ENCODE peak calls at places on chromosomes 11 and 22, in nine cellular contexts. R is kidney epithelial cell, B is GM23338, D is fibroblast of villous mesenchyme, G is Calu3, V is RWPE1, A is PC-3, Z is choroid plexus epithelial cell, Y is tibial artery. F is an unnamed sample.

GRCh38 chr22:48563966-48564330 is 1263.7 kb downstream of the BRD1 start:
- DNase-seq in Y (no peak), A (no peak), Z (no peak), R (no peak), D (no peak), B (no peak), V (no peak), G (no peak), F (no peak)

GRCh38 chr11:82750643-82751139 is 17.0 kb upstream of the FAM181B start:
- DNase-seq in V (no peak), B (peak; percentile 35), Y (no peak), R (peak; percentile 14), G (no peak), D (no peak), Z (no peak), A (no peak), F (peak; percentile 64)

GRCh38 chr11:17760102-17761029 is 25.8 kb downstream of the KCNC1 start:
- DNase-seq in D (peak; percentile 41), V (peak; percentile 31), Z (peak; percentile 65), G (peak; percentile 70), R (no peak), Y (no peak), A (peak; percentile 64), B (peak; percentile 92), F (peak; percentile 39)

GRCh38 chr11:33634291-33634834 is 66.3 kb downstream of the C11orf91 start:
- DNase-seq in G (no peak), V (peak; percentile 59), B (no peak), R (peak; percentile 32), A (peak; percentile 88), D (peak; percentile 57), Z (peak; percentile 40), Y (no peak), F (no peak)

GRCh38 chr22:41286639-41287091 is 678 bp upstream of the RANGAP1 start:
- DNase-seq in V (no peak), D (no peak), Y (no peak), G (peak; percentile 20), R (no peak), Z (no peak), A (no peak), B (no peak), F (peak; percentile 61)

GRCh38 chr11:18617688-18618340 is 16.3 kb downstream of the SPTY2D1 start:
- DNase-seq in B (no peak), Y (no peak), D (peak; percentile 49), G (no peak), V (no peak), A (no peak), Z (peak; percentile 81), R (no peak), F (no peak)

GRCh38 chr11:68441466-68442230 is 18.9 kb upstream of the PPP6R3 start:
- DNase-seq in D (peak; percentile 37), Y (no peak), R (peak; percentile 32), Z (peak; percentile 94), V (no peak), G (no peak), B (no peak), A (no peak), F (peak; percentile 98)

GRCh38 chr11:46352063-46352841 is 5.0 kb downstream of the DGKZ start:
- DNase-seq in V (no peak), Z (peak; percentile 69), G (peak; percentile 30), Y (no peak), A (peak; percentile 26), R (no peak), B (peak; percentile 85), D (no peak), F (peak; percentile 88)

GRCh38 chr11:47388697-47389576 is 10.6 kb upstream of the SPI1 start:
- DNase-seq in V (no peak), A (no peak), D (no peak), R (no peak), Y (no peak), B (no peak), Z (no peak), G (no peak), F (no peak)

GRCh38 chr11:88555018-88555828 is 217.7 kb upstream of the CTSC start:
- DNase-seq in V (peak; percentile 85), G (peak; percentile 32), B (no peak), Z (peak; percentile 89), D (peak; percentile 97), Y (no peak), R (peak; percentile 98), A (peak; percentile 100), F (peak; percentile 46)

GRCh38 chr11:88555829-88556202 is 218.3 kb upstream of the CTSC start:
- DNase-seq in B (no peak), A (peak; percentile 82), Z (peak; percentile 29), G (no peak), V (no peak), D (peak; percentile 53), Y (no peak), R (no peak), F (no peak)

GRCh38 chr11:88553204-88553603 is 215.7 kb upstream of the CTSC start:
- DNase-seq in A (no peak), Z (no peak), V (no peak), G (no peak), B (no peak), D (no peak), Y (no peak), R (no peak), F (no peak)

GRCh38 chr11:88552377-88553029 is 215.0 kb upstream of the CTSC start:
- DNase-seq in V (peak; percentile 34), B (peak; percentile 87), A (peak; percentile 87), Y (no peak), D (peak; percentile 51), R (no peak), G (peak; percentile 65), Z (peak; percentile 75), F (peak; percentile 76)
- TF ChIP-seq CTCF in V (no peak), B (peak; percentile 91), A (peak; percentile 98), Y (no peak), D (peak; percentile 85), R (peak; percentile 63), G (peak; percentile 63), Z (peak; percentile 91), F (peak; percentile 88)

DNA sequence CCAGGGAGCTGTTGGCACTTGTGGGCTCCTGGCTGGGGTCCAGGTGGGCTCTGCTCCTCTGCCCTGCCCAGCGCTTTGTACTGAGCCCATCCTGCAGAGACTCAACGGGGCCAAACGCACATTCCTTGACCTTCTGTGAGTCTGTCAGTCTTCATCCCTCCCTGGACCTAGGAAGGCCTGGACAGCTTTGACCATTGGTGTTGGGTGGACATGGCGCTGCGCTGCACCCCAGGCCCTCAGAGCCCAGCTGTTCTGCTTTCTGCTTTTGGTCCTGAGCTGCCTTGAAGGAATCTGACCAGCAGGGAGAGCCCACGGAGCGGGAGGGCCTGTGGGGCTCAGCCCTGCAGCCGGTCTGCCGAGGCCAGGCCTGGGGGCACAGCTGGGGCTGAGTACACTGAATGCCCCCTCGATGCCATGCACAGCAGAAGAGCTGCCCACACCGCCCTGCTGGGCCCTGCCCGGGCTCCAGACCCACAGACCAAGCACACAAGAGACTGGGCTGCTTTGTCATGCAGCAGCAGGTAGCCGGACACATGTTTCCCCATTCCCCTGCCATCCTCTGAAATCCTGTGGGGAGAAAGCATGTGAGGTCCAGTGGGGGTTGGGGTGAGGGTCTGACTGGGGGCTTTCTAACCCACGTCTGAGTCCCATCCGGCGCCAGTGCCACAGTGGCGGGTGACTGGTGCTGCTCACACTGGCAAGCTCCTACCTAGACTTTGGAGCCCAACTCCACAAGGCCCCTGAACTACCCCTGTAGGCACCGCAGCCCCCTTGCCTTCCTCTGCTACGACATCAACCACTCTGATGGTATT is 24.1 kb upstream of the CCDC188 start:
- DNase-seq in Z (peak; percentile 38), A (no peak), B (no peak), G (peak; percentile 55), V (peak; percentile 10), Y (no peak), R (no peak), D (peak; percentile 13), F (no peak)
- TF ChIP-seq CTCF in Z (peak; percentile 54), A (peak; percentile 31), B (peak; percentile 41), G (peak; percentile 47), V (no peak), Y (no peak), R (peak; percentile 27), D (peak; percentile 36), F (no peak)

GRCh38 chr22:38923463-38924196 is 33.8 kb upstream of the APOBEC3A start:
- DNase-seq in G (peak; percentile 87), D (peak; percentile 75), V (peak; percentile 55), Z (peak; percentile 61), Y (peak; percentile 93), B (peak; percentile 62), A (peak; percentile 87), R (peak; percentile 53), F (peak; percentile 93)
- TF ChIP-seq CTCF in G (no peak), D (peak; percentile 34), V (peak; percentile 36), Z (peak; percentile 44), Y (peak; percentile 28), B (peak; percentile 3), A (peak; percentile 19), R (peak; percentile 27), F (peak; percentile 48)

GRCh38 chr11:12266943-12267342 is 110.4 kb upstream of the PARVA start:
- DNase-seq in Z (no peak), Y (no peak), A (no peak), V (no peak), B (peak; percentile 31), R (no peak), G (no peak), D (no peak), F (no peak)
- TF ChIP-seq CTCF in Z (no peak), Y (no peak), A (no peak), V (no peak), B (peak; percentile 20), R (no peak), G (no peak), D (no peak), F (no peak)

F was measured in A673.